ENCODE peak calls at places on chromosomes 2 and 18, in nine cellular contexts. X, C, J, H, A, W, B, Y and P are unnamed samples.

GRCh38 chr2:232970051-232970450 is 43.0 kb downstream of the NGEF start:
- ATAC-seq in J (no peak), Y (no peak), W (no peak), H (no peak), B (no peak), A (no peak), C (no peak), X (no peak), P (no peak)

GRCh38 chr2:18413794-18414396 is 146.6 kb downstream of the RDH14 start:
- ATAC-seq in H (peak; percentile 79), B (peak; percentile 65), C (no peak), J (peak; percentile 88), X (peak; percentile 94), Y (peak; percentile 83), A (no peak), W (no peak), P (no peak)

GRCh38 chr2:197286805-197287595 is 23.6 kb downstream of the ANKRD44 start:
- ATAC-seq in Y (peak; percentile 87), X (peak; percentile 91), B (peak; percentile 42), W (peak; percentile 99), C (peak; percentile 98), A (no peak), H (peak; percentile 96), J (peak; percentile 98), P (peak; percentile 96)

GRCh38 chr18:77622009-77622692 is 372.5 kb downstream of the GALR1 start:
- ATAC-seq in B (no peak), X (peak; percentile 15), J (peak; percentile 68), C (no peak), Y (no peak), A (no peak), W (peak; percentile 54), H (no peak), P (peak; percentile 87)

GRCh38 chr2:105092797-105093196 is 54.9 kb downstream of the MRPS9 start:
- ATAC-seq in W (no peak), A (no peak), H (no peak), X (no peak), B (no peak), J (no peak), C (no peak), Y (no peak), P (no peak)

GRCh38 chr2:237895544-237896506 is 36.4 kb downstream of the RAMP1 start:
- ATAC-seq in B (peak; percentile 84), Y (peak; percentile 83), X (peak; percentile 77), J (peak; percentile 36), H (no peak), C (no peak), A (peak; percentile 40), W (no peak), P (no peak)

GRCh38 chr2:113734187-113734586 is 22.3 kb downstream of the SLC35F5 start:
- ATAC-seq in B (no peak), W (no peak), Y (no peak), H (no peak), X (no peak), C (no peak), J (no peak), A (no peak), P (peak; percentile 94)

GRCh38 chr2:192696857-192697256 is 502.1 kb upstream of the TMEFF2 start:
- ATAC-seq in W (no peak), A (no peak), H (no peak), J (no peak), C (no peak), Y (no peak), X (no peak), B (no peak), P (no peak)

GRCh38 chr2:189411860-189412259 is 29.4 kb upstream of the WDR75 start:
- ATAC-seq in Y (peak; percentile 84), H (peak; percentile 63), C (no peak), B (peak; percentile 39), J (peak; percentile 60), A (no peak), W (no peak), X (peak; percentile 91), P (no peak)

GRCh38 chr2:47849368-47849767 is 56.9 kb downstream of the FBXO11 start:
- ATAC-seq in H (no peak), W (no peak), X (no peak), Y (no peak), A (peak; percentile 49), J (no peak), B (no peak), C (no peak), P (no peak)

GRCh38 chr2:209114588-209114987 is 309.3 kb upstream of the MAP2 start:
- ATAC-seq in B (no peak), X (no peak), C (no peak), W (no peak), Y (no peak), A (no peak), H (no peak), J (no peak), P (no peak)

GRCh38 chr18:35390956-35391695 is 14.0 kb upstream of the ZNF396 start:
- ATAC-seq in Y (no peak), B (no peak), X (no peak), W (no peak), J (no peak), C (no peak), H (no peak), A (no peak), P (no peak)

GRCh38 chr2:212953170-212953920 is 198.1 kb downstream of the IKZF2 start:
- ATAC-seq in H (no peak), A (no peak), C (no peak), B (no peak), W (no peak), Y (no peak), J (no peak), X (no peak), P (no peak)

GRCh38 chr2:212421571-212422334 is 116.8 kb downstream of the ERBB4 start:
- ATAC-seq in X (no peak), H (no peak), W (no peak), B (no peak), C (no peak), J (no peak), Y (no peak), A (no peak), P (no peak)

GRCh38 chr2:206531996-206532543 is 88.7 kb downstream of the ADAM23 start:
- ATAC-seq in J (no peak), C (no peak), A (no peak), H (no peak), X (no peak), Y (peak; percentile 87), B (peak; percentile 94), W (no peak), P (no peak)

GRCh38 chr18:47682876-47683275 is 247.6 kb downstream of the SMAD2 start:
- ATAC-seq in A (no peak), B (no peak), C (no peak), H (no peak), Y (no peak), X (no peak), W (no peak), J (no peak), P (no peak)

GRCh38 chr18:59839931-59840685 is 59.7 kb upstream of the PMAIP1 start:
- ATAC-seq in C (no peak), W (no peak), Y (no peak), B (no peak), H (peak; percentile 71), J (no peak), A (no peak), X (no peak), P (no peak)

GRCh38 chr2:112182581-112183034 is 44.4 kb downstream of the FBLN7 start:
- ATAC-seq in W (peak; percentile 47), Y (no peak), H (no peak), B (no peak), X (no peak), A (peak; percentile 39), C (peak; percentile 71), J (no peak), P (peak; percentile 74)

GRCh38 chr2:64135421-64135820 is 8.8 kb downstream of the PELI1 start:
- ATAC-seq in X (no peak), H (no peak), Y (no peak), B (no peak), J (no peak), A (no peak), W (peak; percentile 45), C (peak; percentile 52), P (peak; percentile 49)

GRCh38 chr2:211469660-211470059 is 913.3 kb downstream of the CPS1 start:
- ATAC-seq in H (no peak), J (no peak), C (no peak), X (no peak), W (no peak), A (no peak), Y (no peak), B (no peak), P (no peak)

GRCh38 chr2:191202881-191203397 is 42.3 kb upstream of the MYO1B start:
- ATAC-seq in H (peak; percentile 48), J (no peak), Y (peak; percentile 83), W (peak; percentile 23), A (no peak), C (no peak), B (no peak), X (peak; percentile 42), P (peak; percentile 68)

GRCh38 chr2:71526975-71527374 is 73.6 kb downstream of the DYSF start:
- ATAC-seq in Y (no peak), W (no peak), C (no peak), A (no peak), B (no peak), H (no peak), J (no peak), X (no peak), P (no peak)